ENCODE peak calls at places on chromosomes 5 and 9, in four cellular contexts. J is nephron progenitor cell, Q is breast epithelium, R is Peyer's patch. B is an unnamed sample.
A peak's percentile ranks its signal among the peaks of the same experiment; 100 is the strongest.

GRCh38 chr5:91266184-91266705 is 116.9 kb downstream of the ARRDC3 start:
- DNase-seq in J (no peak), R (no peak), Q (no peak), B (peak; percentile 68)

GRCh38 chr5:150021491-150022162 is 21.1 kb downstream of the HMGXB3 start:
- DNase-seq in R (no peak), Q (peak; percentile 82), J (no peak), B (no peak)

GRCh38 chr5:142779163-142779562 is 9.0 kb downstream of the ARHGAP26 start:
- DNase-seq in R (no peak), J (no peak), Q (no peak), B (peak; percentile 37)

GRCh38 chr5:154970759-154971158 is 29.9 kb downstream of the MRPL22 start:
- DNase-seq in J (no peak), R (no peak), Q (no peak), B (peak; percentile 14)

GRCh38 chr5:172575816-172576215 is 65.2 kb upstream of the NEURL1B start:
- DNase-seq in R (no peak), Q (no peak), J (no peak), B (no peak)

GRCh38 chr5:102600964-102601363 is 102.2 kb upstream of the SLCO6A1 start:
- DNase-seq in R (no peak), J (no peak), Q (no peak), B (no peak)

GRCh38 chr5:96256795-96257470 is 176.1 kb downstream of the PCSK1 start:
- DNase-seq in R (no peak), Q (no peak), J (peak; percentile 12), B (peak; percentile 86)

GRCh38 chr5:20340123-20340522 is 352.1 kb upstream of the CDH18 start:
- DNase-seq in R (no peak), Q (no peak), J (no peak), B (no peak)

GRCh38 chr9:109507421-109507838 is 9.3 kb upstream of the PTPN3 start:
- DNase-seq in Q (peak; percentile 19), J (no peak), R (no peak), B (peak; percentile 77)

GRCh38 chr5:133290669-133291235 is 238.9 kb downstream of the HSPA4 start:
- DNase-seq in J (no peak), Q (no peak), R (no peak), B (no peak)

GRCh38 chr5:165508861-165509260 is 2003.4 kb downstream of the MAT2B start:
- DNase-seq in Q (no peak), R (no peak), J (no peak), B (no peak)
- TF ChIP-seq CTCF in Q (no peak), R (no peak), J (no peak), B (peak; percentile 51)

DNA sequence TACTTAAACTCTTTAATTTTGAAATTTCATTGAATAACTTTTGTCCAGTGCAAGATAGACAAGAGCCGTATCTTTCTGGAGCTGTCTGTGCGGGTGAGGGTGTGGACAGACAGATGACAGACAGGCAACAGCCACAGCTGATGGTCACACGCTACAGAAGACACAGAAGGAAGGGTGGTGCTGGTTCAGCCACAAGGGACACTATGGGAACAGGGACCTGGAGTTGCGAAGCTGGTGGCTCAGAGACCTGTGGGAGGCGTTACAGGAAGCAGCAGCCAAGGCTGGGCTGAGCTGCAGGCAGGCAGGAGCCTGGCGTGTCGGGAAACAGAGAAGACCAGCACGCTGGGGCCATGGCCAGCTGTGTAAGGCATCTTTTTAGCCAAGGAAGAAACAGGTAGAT is 104.4 kb downstream of the WNK2 start:
- DNase-seq in R (no peak), J (no peak), Q (peak; percentile 11), B (no peak)
- TF ChIP-seq CTCF in R (no peak), J (no peak), Q (no peak), B (no peak)

GRCh38 chr5:124976086-124976485 is 229.6 kb upstream of the ZNF608 start:
- DNase-seq in Q (no peak), R (no peak), J (no peak), B (no peak)

GRCh38 chr5:124973613-124974130 is 227.2 kb upstream of the ZNF608 start:
- DNase-seq in J (no peak), R (no peak), Q (no peak), B (no peak)

DNA sequence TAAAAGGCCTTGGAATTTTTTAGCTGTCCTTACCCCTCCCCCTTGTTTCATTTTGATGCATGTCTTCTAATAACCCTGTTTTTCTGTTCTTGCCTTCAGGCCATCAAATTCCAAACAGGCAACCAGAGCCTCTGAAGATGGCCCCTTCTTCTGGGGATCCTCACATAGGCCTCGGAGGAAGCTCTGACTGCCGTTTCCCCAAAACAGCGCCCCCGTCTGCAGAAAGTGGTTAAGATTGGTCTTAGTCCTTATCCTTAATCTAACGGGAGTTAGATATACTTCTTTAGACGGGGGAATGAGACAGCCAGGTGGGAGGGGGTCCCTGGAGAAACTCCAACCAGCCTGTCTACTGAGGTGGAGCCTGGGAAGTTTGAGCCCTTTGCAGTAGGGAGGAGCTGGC is 226.3 kb upstream of the ZNF608 start:
- DNase-seq in R (no peak), Q (no peak), J (no peak), B (no peak)
- TF ChIP-seq CTCF in R (no peak), Q (no peak), J (no peak), B (no peak)

DNA sequence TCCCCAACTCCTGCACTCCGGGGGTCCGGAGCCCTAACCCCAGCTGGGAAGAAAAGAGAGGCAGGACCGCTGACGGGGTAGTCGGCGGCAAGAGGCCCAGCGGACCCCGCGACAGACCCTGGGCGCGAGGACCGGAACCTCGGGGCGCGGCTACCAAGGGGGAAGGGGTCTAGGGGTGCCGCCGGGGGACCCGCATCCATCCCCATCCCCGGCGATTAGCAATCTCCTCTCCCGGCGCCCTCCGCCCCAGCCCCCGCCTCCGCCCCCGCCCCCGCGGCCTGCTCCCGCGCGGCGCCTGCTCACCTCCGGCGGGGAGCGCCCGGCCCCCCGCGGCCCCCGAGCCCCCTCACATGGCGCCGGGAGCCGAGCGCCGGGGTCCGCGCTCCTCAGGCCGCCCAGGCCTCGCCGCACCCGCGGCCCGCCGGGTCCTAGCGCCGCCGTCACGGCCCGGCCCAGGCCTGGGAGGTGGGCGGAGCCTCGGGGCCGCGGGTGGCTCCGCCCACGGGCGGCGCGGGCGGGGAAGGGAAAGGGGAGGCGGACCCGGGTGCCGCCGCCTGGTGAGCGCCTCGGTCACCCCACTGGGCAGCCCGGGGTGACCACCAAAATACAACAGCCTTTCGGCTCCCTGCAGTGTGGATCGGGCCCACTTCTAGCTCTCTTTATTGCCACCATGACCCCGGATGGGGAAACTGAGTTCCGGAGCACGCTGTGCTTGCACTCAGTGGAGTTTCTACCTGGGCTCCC is at the start of gene ST6GALNAC6:
- DNase-seq in Q (no peak), J (peak; percentile 81), R (peak; percentile 70), B (no peak)
- TF ChIP-seq CTCF in Q (no peak), J (no peak), R (no peak), B (no peak)

DNA sequence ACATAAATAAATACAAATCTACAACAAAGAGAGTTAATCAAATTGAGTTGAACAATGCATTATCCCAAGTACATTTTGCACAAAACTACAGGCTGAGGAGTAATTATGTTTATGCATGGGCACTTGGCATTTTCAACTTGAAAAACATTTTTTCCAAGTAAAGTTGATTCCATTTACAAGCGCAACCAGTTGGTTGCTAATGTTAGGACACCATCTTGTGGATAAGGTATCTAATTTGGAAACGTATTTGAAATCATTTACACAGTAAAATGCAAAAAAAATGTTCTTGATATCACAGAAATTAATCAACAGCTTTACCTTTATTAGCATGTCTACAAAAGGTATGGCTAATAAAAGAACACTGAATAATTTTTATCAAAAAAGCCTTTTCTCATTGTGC is 18.8 kb downstream of the FTMT start:
- DNase-seq in R (no peak), Q (no peak), J (no peak), B (no peak)
- TF ChIP-seq CTCF in R (no peak), Q (no peak), J (no peak), B (no peak)

GRCh38 chr5:33474004-33474403 is 33.2 kb downstream of the TARS1 start:
- DNase-seq in R (no peak), J (no peak), Q (no peak), B (no peak)

GRCh38 chr5:33474931-33475499 is 34.2 kb downstream of the TARS1 start:
- DNase-seq in J (no peak), Q (no peak), R (no peak), B (no peak)

GRCh38 chr5:33468811-33469435 is 28.2 kb downstream of the TARS1 start:
- DNase-seq in R (no peak), J (no peak), Q (no peak), B (no peak)

GRCh38 chr5:33472805-33473409 is 32.1 kb downstream of the TARS1 start:
- DNase-seq in J (no peak), Q (no peak), R (no peak), B (no peak)

GRCh38 chr5:33470544-33470943 is 29.8 kb downstream of the TARS1 start:
- DNase-seq in R (no peak), J (no peak), Q (no peak), B (peak; percentile 61)
- TF ChIP-seq CTCF in R (peak; percentile 12), J (no peak), Q (peak; percentile 33), B (peak; percentile 76)

GRCh38 chr5:85077581-85077980 is 692.9 kb upstream of the EDIL3 start:
- DNase-seq in J (no peak), R (no peak), Q (no peak), B (no peak)
- TF ChIP-seq CTCF in J (no peak), R (no peak), Q (no peak), B (no peak)

GRCh38 chr9:127049044-127049443 is 73.4 kb downstream of the ANGPTL2 start:
- DNase-seq in Q (peak; percentile 43), J (no peak), R (peak; percentile 20), B (peak; percentile 87)
- TF ChIP-seq CTCF in Q (peak; percentile 23), J (no peak), R (peak; percentile 25), B (peak; percentile 52)

DNA sequence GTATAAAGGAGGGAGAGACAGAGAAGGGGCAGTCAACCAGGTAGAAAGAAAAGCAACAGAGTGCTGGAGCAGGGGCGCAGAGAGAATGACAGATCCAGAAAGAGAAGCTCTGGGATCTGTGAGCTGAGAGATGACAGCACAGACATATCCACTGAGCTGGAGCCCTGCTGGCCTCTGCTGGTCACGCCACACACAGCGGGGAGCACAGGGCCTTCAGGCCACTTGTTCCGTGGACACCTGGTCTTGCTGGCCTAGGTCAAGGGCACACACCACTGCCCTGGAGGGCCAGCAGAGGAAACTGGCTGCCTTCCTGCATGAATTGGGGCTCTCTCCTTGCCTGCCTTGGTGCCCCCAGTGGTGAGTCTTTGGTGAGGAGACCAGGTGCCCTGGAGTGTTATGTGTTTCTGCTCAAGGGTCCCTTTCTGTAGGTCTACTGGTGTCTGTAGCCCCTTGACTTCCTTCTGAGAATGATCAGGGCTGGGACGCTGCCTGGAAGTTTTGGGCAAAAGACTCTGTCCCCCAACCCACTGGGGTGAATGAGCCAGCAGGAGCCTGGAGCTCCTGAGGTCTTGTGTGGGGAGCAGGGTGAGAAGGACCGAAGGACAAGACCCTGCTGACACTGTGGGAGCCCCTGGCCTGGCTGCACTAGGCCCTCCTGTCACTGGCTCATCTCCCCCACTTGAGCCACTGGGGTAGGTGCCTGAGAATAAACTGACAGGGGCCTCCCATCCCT is 59.2 kb upstream of the ADAMTS2 start:
- DNase-seq in Q (no peak), R (no peak), J (no peak), B (peak; percentile 45)
- TF ChIP-seq CTCF in Q (no peak), R (no peak), J (peak; percentile 28), B (peak; percentile 75)

B was measured in HFFc6.